ENCODE peak calls at places on chromosome 6, in four cellular contexts. One of them, this sample, is unnamed.

GRCh38 chr6:37029249-37029959 is 23.9 kb downstream of the FGD2 start:
- DNase-seq in Caki2: peak
- DNase-seq in retinal pigment epithelial cell: peak
- DNase-seq in cardiac muscle cell: peak
- DNase-seq in this sample: peak

GRCh38 chr6:134720353-134721094 is 229.4 kb downstream of the ALDH8A1 start:
- DNase-seq in retinal pigment epithelial cell: no peak
- DNase-seq in cardiac muscle cell: no peak
- DNase-seq in Caki2: no peak
- DNase-seq in this sample: no peak

GRCh38 chr6:9409126-9409525 is 973.8 kb upstream of the SLC35B3 start:
- DNase-seq in cardiac muscle cell: no peak
- DNase-seq in Caki2: no peak
- DNase-seq in retinal pigment epithelial cell: no peak
- DNase-seq in this sample: no peak

GRCh38 chr6:22392711-22393110 is 95.9 kb upstream of the PRL start:
- DNase-seq in Caki2: no peak
- DNase-seq in retinal pigment epithelial cell: no peak
- DNase-seq in cardiac muscle cell: no peak
- DNase-seq in this sample: no peak

GRCh38 chr6:43172127-43173007 is 1.3 kb downstream of the SRF start:
- DNase-seq in cardiac muscle cell: peak
- DNase-seq in retinal pigment epithelial cell: no peak
- DNase-seq in Caki2: no peak
- DNase-seq in this sample: peak

GRCh38 chr6:78538002-78538401 is 329.3 kb upstream of the IRAK1BP1 start:
- DNase-seq in retinal pigment epithelial cell: no peak
- DNase-seq in Caki2: no peak
- DNase-seq in cardiac muscle cell: no peak
- DNase-seq in this sample: no peak

GRCh38 chr6:129567374-129567773 is 142.6 kb downstream of the ARHGAP18 start:
- DNase-seq in Caki2: no peak
- DNase-seq in retinal pigment epithelial cell: no peak
- DNase-seq in cardiac muscle cell: peak
- DNase-seq in this sample: peak

GRCh38 chr6:41780623-41781301 is at the start of gene PRICKLE4:
- DNase-seq in retinal pigment epithelial cell: no peak
- DNase-seq in Caki2: peak
- DNase-seq in cardiac muscle cell: peak
- DNase-seq in this sample: peak

GRCh38 chr6:168929871-168930450 is 323.7 kb downstream of the THBS2 start:
- DNase-seq in retinal pigment epithelial cell: no peak
- DNase-seq in Caki2: no peak
- DNase-seq in cardiac muscle cell: no peak
- DNase-seq in this sample: no peak

GRCh38 chr6:13425971-13426931 is 61.1 kb downstream of the GFOD1 start:
- DNase-seq in cardiac muscle cell: peak
- DNase-seq in Caki2: no peak
- DNase-seq in retinal pigment epithelial cell: no peak
- DNase-seq in this sample: no peak

GRCh38 chr6:52555531-52556228 is 21.2 kb downstream of the TRAM2 start:
- DNase-seq in retinal pigment epithelial cell: no peak
- DNase-seq in Caki2: no peak
- DNase-seq in cardiac muscle cell: no peak
- DNase-seq in this sample: no peak

GRCh38 chr6:163414117-163414366 is 476 bp upstream of the QKI start:
- DNase-seq in retinal pigment epithelial cell: no peak
- DNase-seq in Caki2: no peak
- DNase-seq in cardiac muscle cell: no peak
- DNase-seq in this sample: no peak

GRCh38 chr6:112289039-112289566 is 34.7 kb upstream of the LAMA4 start:
- DNase-seq in Caki2: no peak
- DNase-seq in retinal pigment epithelial cell: no peak
- DNase-seq in cardiac muscle cell: peak
- DNase-seq in this sample: no peak

GRCh38 chr6:137867685-137868509 is 838 bp downstream of the TNFAIP3 start:
- DNase-seq in Caki2: peak
- DNase-seq in cardiac muscle cell: peak
- DNase-seq in retinal pigment epithelial cell: no peak
- DNase-seq in this sample: peak

GRCh38 chr6:166486536-166486880 is 100.0 kb downstream of the RAMACL start:
- DNase-seq in cardiac muscle cell: no peak
- DNase-seq in retinal pigment epithelial cell: no peak
- DNase-seq in Caki2: no peak
- DNase-seq in this sample: no peak

GRCh38 chr6:161644521-161644920 is 370.7 kb upstream of the AGPAT4 start:
- DNase-seq in Caki2: no peak
- DNase-seq in retinal pigment epithelial cell: no peak
- DNase-seq in cardiac muscle cell: no peak
- DNase-seq in this sample: no peak

GRCh38 chr6:87755697-87756671 is 54.0 kb upstream of the AKIRIN2 start:
- DNase-seq in retinal pigment epithelial cell: no peak
- DNase-seq in cardiac muscle cell: no peak
- DNase-seq in Caki2: peak
- DNase-seq in this sample: no peak

GRCh38 chr6:151616600-151616999 is 122.8 kb downstream of the CCDC170 start:
- DNase-seq in cardiac muscle cell: no peak
- DNase-seq in Caki2: no peak
- DNase-seq in retinal pigment epithelial cell: no peak
- DNase-seq in this sample: no peak

GRCh38 chr6:147285087-147285855 is 81.1 kb downstream of the STXBP5 start:
- DNase-seq in cardiac muscle cell: peak
- DNase-seq in Caki2: peak
- DNase-seq in retinal pigment epithelial cell: peak
- DNase-seq in this sample: peak

GRCh38 chr6:87670707-87671106 is 31.3 kb downstream of the AKIRIN2 start:
- DNase-seq in cardiac muscle cell: no peak
- DNase-seq in retinal pigment epithelial cell: no peak
- DNase-seq in Caki2: peak
- DNase-seq in this sample: no peak

GRCh38 chr6:149888659-149889058 is 9.3 kb downstream of the RAET1E start:
- DNase-seq in retinal pigment epithelial cell: no peak
- DNase-seq in cardiac muscle cell: no peak
- DNase-seq in Caki2: no peak
- DNase-seq in this sample: peak

GRCh38 chr6:154289818-154290508 is 66.6 kb downstream of the IPCEF1 start:
- DNase-seq in Caki2: peak
- DNase-seq in retinal pigment epithelial cell: no peak
- DNase-seq in cardiac muscle cell: no peak
- DNase-seq in this sample: peak

GRCh38 chr6:351011-351866 is 40.3 kb upstream of the IRF4 start:
- DNase-seq in Caki2: no peak
- DNase-seq in cardiac muscle cell: no peak
- DNase-seq in retinal pigment epithelial cell: no peak
- DNase-seq in this sample: no peak

GRCh38 chr6:121663292-121663691 is 227.8 kb downstream of the GJA1 start:
- DNase-seq in Caki2: no peak
- DNase-seq in cardiac muscle cell: no peak
- DNase-seq in retinal pigment epithelial cell: no peak
- DNase-seq in this sample: no peak